ENCODE peak calls at places on chromosomes 3 and 15, in eight cellular contexts. One of them, this sample, is unnamed.

GRCh38 chr3:98901032-98901464 is 447 bp downstream of the DCBLD2 start:
- DNase-seq in AG04450: no peak
- DNase-seq in tibial artery: peak
- DNase-seq in lung microvascular endothelial cell: peak
- DNase-seq in foreskin keratinocyte: no peak
- DNase-seq in activated T-helper 1 cell treated with anti-CD3 and anti-CD28 coated beads, Interleukin-12 subunit alpha, Interleukin-12 subunit beta, Interleukin-2, Interleukin-4 antibody, amounts not matched to agents 30 ng/mL and 10 ng/mL and 1 ng/mL, durations not matched to agents 14 hours and 24 hours and 36 hours: no peak
- DNase-seq in non-pigmented ciliary epithelial cell: no peak
- DNase-seq in activated gamma-delta T cell: no peak
- DNase-seq in this sample: no peak

GRCh38 chr15:98878172-98878571 is 129.4 kb downstream of the PGPEP1L start:
- DNase-seq in AG04450: no peak
- DNase-seq in tibial artery: no peak
- DNase-seq in lung microvascular endothelial cell: no peak
- DNase-seq in foreskin keratinocyte: no peak
- DNase-seq in activated T-helper 1 cell treated with anti-CD3 and anti-CD28 coated beads, Interleukin-12 subunit alpha, Interleukin-12 subunit beta, Interleukin-2, Interleukin-4 antibody, amounts not matched to agents 30 ng/mL and 10 ng/mL and 1 ng/mL, durations not matched to agents 14 hours and 24 hours and 36 hours: no peak
- DNase-seq in non-pigmented ciliary epithelial cell: no peak
- DNase-seq in activated gamma-delta T cell: no peak
- DNase-seq in this sample: no peak

GRCh38 chr3:177476921-177477435 is 279.7 kb upstream of the TBL1XR1 start:
- DNase-seq in AG04450: no peak
- DNase-seq in tibial artery: no peak
- DNase-seq in lung microvascular endothelial cell: no peak
- DNase-seq in foreskin keratinocyte: peak
- DNase-seq in activated T-helper 1 cell treated with anti-CD3 and anti-CD28 coated beads, Interleukin-12 subunit alpha, Interleukin-12 subunit beta, Interleukin-2, Interleukin-4 antibody, amounts not matched to agents 30 ng/mL and 10 ng/mL and 1 ng/mL, durations not matched to agents 14 hours and 24 hours and 36 hours: no peak
- DNase-seq in non-pigmented ciliary epithelial cell: no peak
- DNase-seq in activated gamma-delta T cell: no peak
- DNase-seq in this sample: no peak

GRCh38 chr3:194089357-194090177 is 46.4 kb upstream of the HES1 start:
- DNase-seq in AG04450: peak
- DNase-seq in tibial artery: peak
- DNase-seq in lung microvascular endothelial cell: peak
- DNase-seq in foreskin keratinocyte: peak
- DNase-seq in activated T-helper 1 cell treated with anti-CD3 and anti-CD28 coated beads, Interleukin-12 subunit alpha, Interleukin-12 subunit beta, Interleukin-2, Interleukin-4 antibody, amounts not matched to agents 30 ng/mL and 10 ng/mL and 1 ng/mL, durations not matched to agents 14 hours and 24 hours and 36 hours: peak
- DNase-seq in non-pigmented ciliary epithelial cell: peak
- DNase-seq in activated gamma-delta T cell: no peak
- DNase-seq in this sample: peak

GRCh38 chr15:101063891-101064794 is 145.0 kb downstream of the LRRK1 start:
- DNase-seq in AG04450: no peak
- DNase-seq in tibial artery: peak
- DNase-seq in lung microvascular endothelial cell: no peak
- DNase-seq in foreskin keratinocyte: no peak
- DNase-seq in activated T-helper 1 cell treated with anti-CD3 and anti-CD28 coated beads, Interleukin-12 subunit alpha, Interleukin-12 subunit beta, Interleukin-2, Interleukin-4 antibody, amounts not matched to agents 30 ng/mL and 10 ng/mL and 1 ng/mL, durations not matched to agents 14 hours and 24 hours and 36 hours: no peak
- DNase-seq in non-pigmented ciliary epithelial cell: no peak
- DNase-seq in activated gamma-delta T cell: no peak
- DNase-seq in this sample: no peak

GRCh38 chr15:100263721-100264455 is 77.9 kb downstream of the ADAMTS17 start:
- DNase-seq in AG04450: no peak
- DNase-seq in tibial artery: no peak
- DNase-seq in lung microvascular endothelial cell: no peak
- DNase-seq in foreskin keratinocyte: no peak
- DNase-seq in activated T-helper 1 cell treated with anti-CD3 and anti-CD28 coated beads, Interleukin-12 subunit alpha, Interleukin-12 subunit beta, Interleukin-2, Interleukin-4 antibody, amounts not matched to agents 30 ng/mL and 10 ng/mL and 1 ng/mL, durations not matched to agents 14 hours and 24 hours and 36 hours: no peak
- DNase-seq in non-pigmented ciliary epithelial cell: no peak
- DNase-seq in activated gamma-delta T cell: no peak
- DNase-seq in this sample: no peak

GRCh38 chr3:98999675-99000074 is 98.2 kb upstream of the DCBLD2 start:
- DNase-seq in AG04450: no peak
- DNase-seq in tibial artery: no peak
- DNase-seq in lung microvascular endothelial cell: no peak
- DNase-seq in foreskin keratinocyte: no peak
- DNase-seq in activated T-helper 1 cell treated with anti-CD3 and anti-CD28 coated beads, Interleukin-12 subunit alpha, Interleukin-12 subunit beta, Interleukin-2, Interleukin-4 antibody, amounts not matched to agents 30 ng/mL and 10 ng/mL and 1 ng/mL, durations not matched to agents 14 hours and 24 hours and 36 hours: no peak
- DNase-seq in non-pigmented ciliary epithelial cell: no peak
- DNase-seq in activated gamma-delta T cell: no peak
- DNase-seq in this sample: no peak

GRCh38 chr3:125045965-125046364 is 9.8 kb downstream of the HEG1 start:
- DNase-seq in AG04450: no peak
- DNase-seq in tibial artery: no peak
- DNase-seq in lung microvascular endothelial cell: no peak
- DNase-seq in foreskin keratinocyte: no peak
- DNase-seq in activated T-helper 1 cell treated with anti-CD3 and anti-CD28 coated beads, Interleukin-12 subunit alpha, Interleukin-12 subunit beta, Interleukin-2, Interleukin-4 antibody, amounts not matched to agents 30 ng/mL and 10 ng/mL and 1 ng/mL, durations not matched to agents 14 hours and 24 hours and 36 hours: no peak
- DNase-seq in non-pigmented ciliary epithelial cell: no peak
- DNase-seq in activated gamma-delta T cell: no peak
- DNase-seq in this sample: peak

GRCh38 chr3:44013967-44014366 is 227.7 kb upstream of the TOPAZ1 start:
- DNase-seq in AG04450: no peak
- DNase-seq in tibial artery: no peak
- DNase-seq in lung microvascular endothelial cell: no peak
- DNase-seq in foreskin keratinocyte: no peak
- DNase-seq in activated T-helper 1 cell treated with anti-CD3 and anti-CD28 coated beads, Interleukin-12 subunit alpha, Interleukin-12 subunit beta, Interleukin-2, Interleukin-4 antibody, amounts not matched to agents 30 ng/mL and 10 ng/mL and 1 ng/mL, durations not matched to agents 14 hours and 24 hours and 36 hours: no peak
- DNase-seq in non-pigmented ciliary epithelial cell: no peak
- DNase-seq in activated gamma-delta T cell: no peak
- DNase-seq in this sample: no peak

GRCh38 chr15:67832031-67832551 is 6.8 kb downstream of the SKOR1 start:
- DNase-seq in AG04450: no peak
- DNase-seq in tibial artery: peak
- DNase-seq in lung microvascular endothelial cell: peak
- DNase-seq in foreskin keratinocyte: no peak
- DNase-seq in activated T-helper 1 cell treated with anti-CD3 and anti-CD28 coated beads, Interleukin-12 subunit alpha, Interleukin-12 subunit beta, Interleukin-2, Interleukin-4 antibody, amounts not matched to agents 30 ng/mL and 10 ng/mL and 1 ng/mL, durations not matched to agents 14 hours and 24 hours and 36 hours: no peak
- DNase-seq in non-pigmented ciliary epithelial cell: no peak
- DNase-seq in activated gamma-delta T cell: no peak
- DNase-seq in this sample: no peak

GRCh38 chr3:167814441-167814951 is 79.0 kb downstream of the SERPINI1 start:
- DNase-seq in AG04450: no peak
- DNase-seq in tibial artery: no peak
- DNase-seq in lung microvascular endothelial cell: peak
- DNase-seq in foreskin keratinocyte: no peak
- DNase-seq in activated T-helper 1 cell treated with anti-CD3 and anti-CD28 coated beads, Interleukin-12 subunit alpha, Interleukin-12 subunit beta, Interleukin-2, Interleukin-4 antibody, amounts not matched to agents 30 ng/mL and 10 ng/mL and 1 ng/mL, durations not matched to agents 14 hours and 24 hours and 36 hours: no peak
- DNase-seq in non-pigmented ciliary epithelial cell: no peak
- DNase-seq in activated gamma-delta T cell: no peak
- DNase-seq in this sample: no peak

GRCh38 chr15:45448066-45448510 is 69.7 kb upstream of the GATM start:
- DNase-seq in AG04450: no peak
- DNase-seq in tibial artery: no peak
- DNase-seq in lung microvascular endothelial cell: peak
- DNase-seq in foreskin keratinocyte: no peak
- DNase-seq in activated T-helper 1 cell treated with anti-CD3 and anti-CD28 coated beads, Interleukin-12 subunit alpha, Interleukin-12 subunit beta, Interleukin-2, Interleukin-4 antibody, amounts not matched to agents 30 ng/mL and 10 ng/mL and 1 ng/mL, durations not matched to agents 14 hours and 24 hours and 36 hours: no peak
- DNase-seq in non-pigmented ciliary epithelial cell: no peak
- DNase-seq in activated gamma-delta T cell: no peak
- DNase-seq in this sample: no peak

GRCh38 chr15:78927077-78927790 is 17.6 kb downstream of the CTSH start:
- DNase-seq in AG04450: no peak
- DNase-seq in tibial artery: no peak
- DNase-seq in lung microvascular endothelial cell: no peak
- DNase-seq in foreskin keratinocyte: no peak
- DNase-seq in activated T-helper 1 cell treated with anti-CD3 and anti-CD28 coated beads, Interleukin-12 subunit alpha, Interleukin-12 subunit beta, Interleukin-2, Interleukin-4 antibody, amounts not matched to agents 30 ng/mL and 10 ng/mL and 1 ng/mL, durations not matched to agents 14 hours and 24 hours and 36 hours: no peak
- DNase-seq in non-pigmented ciliary epithelial cell: no peak
- DNase-seq in activated gamma-delta T cell: no peak
- DNase-seq in this sample: no peak

GRCh38 chr15:51706347-51706746 is 25.0 kb downstream of the SCG3 start:
- DNase-seq in AG04450: no peak
- DNase-seq in tibial artery: no peak
- DNase-seq in lung microvascular endothelial cell: no peak
- DNase-seq in foreskin keratinocyte: no peak
- DNase-seq in activated T-helper 1 cell treated with anti-CD3 and anti-CD28 coated beads, Interleukin-12 subunit alpha, Interleukin-12 subunit beta, Interleukin-2, Interleukin-4 antibody, amounts not matched to agents 30 ng/mL and 10 ng/mL and 1 ng/mL, durations not matched to agents 14 hours and 24 hours and 36 hours: no peak
- DNase-seq in non-pigmented ciliary epithelial cell: no peak
- DNase-seq in activated gamma-delta T cell: no peak
- DNase-seq in this sample: no peak

GRCh38 chr3:158718490-158719170 is 13.6 kb downstream of the RARRES1 start:
- DNase-seq in AG04450: peak
- DNase-seq in tibial artery: no peak
- DNase-seq in lung microvascular endothelial cell: peak
- DNase-seq in foreskin keratinocyte: no peak
- DNase-seq in activated T-helper 1 cell treated with anti-CD3 and anti-CD28 coated beads, Interleukin-12 subunit alpha, Interleukin-12 subunit beta, Interleukin-2, Interleukin-4 antibody, amounts not matched to agents 30 ng/mL and 10 ng/mL and 1 ng/mL, durations not matched to agents 14 hours and 24 hours and 36 hours: no peak
- DNase-seq in non-pigmented ciliary epithelial cell: peak
- DNase-seq in activated gamma-delta T cell: no peak
- DNase-seq in this sample: no peak

GRCh38 chr3:105788548-105789036 is 80.2 kb downstream of the CBLB start:
- DNase-seq in AG04450: no peak
- DNase-seq in tibial artery: no peak
- DNase-seq in lung microvascular endothelial cell: no peak
- DNase-seq in foreskin keratinocyte: no peak
- DNase-seq in activated T-helper 1 cell treated with anti-CD3 and anti-CD28 coated beads, Interleukin-12 subunit alpha, Interleukin-12 subunit beta, Interleukin-2, Interleukin-4 antibody, amounts not matched to agents 30 ng/mL and 10 ng/mL and 1 ng/mL, durations not matched to agents 14 hours and 24 hours and 36 hours: no peak
- DNase-seq in non-pigmented ciliary epithelial cell: no peak
- DNase-seq in activated gamma-delta T cell: no peak
- DNase-seq in this sample: no peak

GRCh38 chr3:158765518-158766205 is 33.4 kb upstream of the RARRES1 start:
- DNase-seq in AG04450: no peak
- DNase-seq in tibial artery: no peak
- DNase-seq in lung microvascular endothelial cell: no peak
- DNase-seq in foreskin keratinocyte: no peak
- DNase-seq in activated T-helper 1 cell treated with anti-CD3 and anti-CD28 coated beads, Interleukin-12 subunit alpha, Interleukin-12 subunit beta, Interleukin-2, Interleukin-4 antibody, amounts not matched to agents 30 ng/mL and 10 ng/mL and 1 ng/mL, durations not matched to agents 14 hours and 24 hours and 36 hours: no peak
- DNase-seq in non-pigmented ciliary epithelial cell: no peak
- DNase-seq in activated gamma-delta T cell: no peak
- DNase-seq in this sample: no peak

GRCh38 chr3:178439504-178439903 is 96.7 kb upstream of the KCNMB2 start:
- DNase-seq in AG04450: peak
- DNase-seq in tibial artery: no peak
- DNase-seq in lung microvascular endothelial cell: peak
- DNase-seq in foreskin keratinocyte: no peak
- DNase-seq in activated T-helper 1 cell treated with anti-CD3 and anti-CD28 coated beads, Interleukin-12 subunit alpha, Interleukin-12 subunit beta, Interleukin-2, Interleukin-4 antibody, amounts not matched to agents 30 ng/mL and 10 ng/mL and 1 ng/mL, durations not matched to agents 14 hours and 24 hours and 36 hours: no peak
- DNase-seq in non-pigmented ciliary epithelial cell: no peak
- DNase-seq in activated gamma-delta T cell: no peak
- DNase-seq in this sample: no peak

GRCh38 chr3:172060234-172060633 is 20.9 kb downstream of the FNDC3B start:
- DNase-seq in AG04450: no peak
- DNase-seq in tibial artery: no peak
- DNase-seq in lung microvascular endothelial cell: no peak
- DNase-seq in foreskin keratinocyte: no peak
- DNase-seq in activated T-helper 1 cell treated with anti-CD3 and anti-CD28 coated beads, Interleukin-12 subunit alpha, Interleukin-12 subunit beta, Interleukin-2, Interleukin-4 antibody, amounts not matched to agents 30 ng/mL and 10 ng/mL and 1 ng/mL, durations not matched to agents 14 hours and 24 hours and 36 hours: no peak
- DNase-seq in non-pigmented ciliary epithelial cell: no peak
- DNase-seq in activated gamma-delta T cell: no peak
- DNase-seq in this sample: no peak

GRCh38 chr15:20294651-20295237 is 246.9 kb downstream of the GOLGA6L6 start:
- DNase-seq in AG04450: no peak
- DNase-seq in tibial artery: no peak
- DNase-seq in lung microvascular endothelial cell: no peak
- DNase-seq in foreskin keratinocyte: no peak
- DNase-seq in activated T-helper 1 cell treated with anti-CD3 and anti-CD28 coated beads, Interleukin-12 subunit alpha, Interleukin-12 subunit beta, Interleukin-2, Interleukin-4 antibody, amounts not matched to agents 30 ng/mL and 10 ng/mL and 1 ng/mL, durations not matched to agents 14 hours and 24 hours and 36 hours: no peak
- DNase-seq in non-pigmented ciliary epithelial cell: no peak
- DNase-seq in activated gamma-delta T cell: no peak
- DNase-seq in this sample: no peak

GRCh38 chr3:135779024-135779423 is 186.5 kb upstream of the PPP2R3A start:
- DNase-seq in AG04450: no peak
- DNase-seq in tibial artery: no peak
- DNase-seq in lung microvascular endothelial cell: no peak
- DNase-seq in foreskin keratinocyte: no peak
- DNase-seq in activated T-helper 1 cell treated with anti-CD3 and anti-CD28 coated beads, Interleukin-12 subunit alpha, Interleukin-12 subunit beta, Interleukin-2, Interleukin-4 antibody, amounts not matched to agents 30 ng/mL and 10 ng/mL and 1 ng/mL, durations not matched to agents 14 hours and 24 hours and 36 hours: no peak
- DNase-seq in non-pigmented ciliary epithelial cell: no peak
- DNase-seq in activated gamma-delta T cell: no peak
- DNase-seq in this sample: no peak

GRCh38 chr3:12644297-12644937 is 19.5 kb downstream of the RAF1 start:
- DNase-seq in AG04450: no peak
- DNase-seq in tibial artery: no peak
- DNase-seq in lung microvascular endothelial cell: no peak
- DNase-seq in foreskin keratinocyte: no peak
- DNase-seq in activated T-helper 1 cell treated with anti-CD3 and anti-CD28 coated beads, Interleukin-12 subunit alpha, Interleukin-12 subunit beta, Interleukin-2, Interleukin-4 antibody, amounts not matched to agents 30 ng/mL and 10 ng/mL and 1 ng/mL, durations not matched to agents 14 hours and 24 hours and 36 hours: no peak
- DNase-seq in non-pigmented ciliary epithelial cell: no peak
- DNase-seq in activated gamma-delta T cell: no peak
- DNase-seq in this sample: no peak

GRCh38 chr3:152173627-152174026 is 95.1 kb upstream of the MBNL1 start:
- DNase-seq in AG04450: no peak
- DNase-seq in tibial artery: no peak
- DNase-seq in lung microvascular endothelial cell: no peak
- DNase-seq in foreskin keratinocyte: no peak
- DNase-seq in activated T-helper 1 cell treated with anti-CD3 and anti-CD28 coated beads, Interleukin-12 subunit alpha, Interleukin-12 subunit beta, Interleukin-2, Interleukin-4 antibody, amounts not matched to agents 30 ng/mL and 10 ng/mL and 1 ng/mL, durations not matched to agents 14 hours and 24 hours and 36 hours: no peak
- DNase-seq in non-pigmented ciliary epithelial cell: no peak
- DNase-seq in activated gamma-delta T cell: no peak
- DNase-seq in this sample: no peak

GRCh38 chr3:10474847-10475246 is 30.5 kb downstream of the ATP2B2 start:
- DNase-seq in AG04450: no peak
- DNase-seq in tibial artery: no peak
- DNase-seq in lung microvascular endothelial cell: no peak
- DNase-seq in foreskin keratinocyte: no peak
- DNase-seq in activated T-helper 1 cell treated with anti-CD3 and anti-CD28 coated beads, Interleukin-12 subunit alpha, Interleukin-12 subunit beta, Interleukin-2, Interleukin-4 antibody, amounts not matched to agents 30 ng/mL and 10 ng/mL and 1 ng/mL, durations not matched to agents 14 hours and 24 hours and 36 hours: no peak
- DNase-seq in non-pigmented ciliary epithelial cell: no peak
- DNase-seq in activated gamma-delta T cell: no peak
- DNase-seq in this sample: no peak

GRCh38 chr15:50225897-50226296 is 39.6 kb downstream of the HDC start:
- DNase-seq in AG04450: no peak
- DNase-seq in tibial artery: no peak
- DNase-seq in lung microvascular endothelial cell: no peak
- DNase-seq in foreskin keratinocyte: no peak
- DNase-seq in activated T-helper 1 cell treated with anti-CD3 and anti-CD28 coated beads, Interleukin-12 subunit alpha, Interleukin-12 subunit beta, Interleukin-2, Interleukin-4 antibody, amounts not matched to agents 30 ng/mL and 10 ng/mL and 1 ng/mL, durations not matched to agents 14 hours and 24 hours and 36 hours: no peak
- DNase-seq in non-pigmented ciliary epithelial cell: no peak
- DNase-seq in activated gamma-delta T cell: no peak
- DNase-seq in this sample: no peak

GRCh38 chr15:80242132-80242769 is 9.8 kb downstream of the CTXND1 start:
- DNase-seq in AG04450: no peak
- DNase-seq in tibial artery: no peak
- DNase-seq in lung microvascular endothelial cell: peak
- DNase-seq in foreskin keratinocyte: no peak
- DNase-seq in activated T-helper 1 cell treated with anti-CD3 and anti-CD28 coated beads, Interleukin-12 subunit alpha, Interleukin-12 subunit beta, Interleukin-2, Interleukin-4 antibody, amounts not matched to agents 30 ng/mL and 10 ng/mL and 1 ng/mL, durations not matched to agents 14 hours and 24 hours and 36 hours: no peak
- DNase-seq in non-pigmented ciliary epithelial cell: no peak
- DNase-seq in activated gamma-delta T cell: no peak
- DNase-seq in this sample: no peak

GRCh38 chr3:147930417-147930816 is 521.3 kb downstream of the ZIC1 start:
- DNase-seq in AG04450: no peak
- DNase-seq in tibial artery: no peak
- DNase-seq in lung microvascular endothelial cell: no peak
- DNase-seq in foreskin keratinocyte: no peak
- DNase-seq in activated T-helper 1 cell treated with anti-CD3 and anti-CD28 coated beads, Interleukin-12 subunit alpha, Interleukin-12 subunit beta, Interleukin-2, Interleukin-4 antibody, amounts not matched to agents 30 ng/mL and 10 ng/mL and 1 ng/mL, durations not matched to agents 14 hours and 24 hours and 36 hours: no peak
- DNase-seq in non-pigmented ciliary epithelial cell: peak
- DNase-seq in activated gamma-delta T cell: no peak
- DNase-seq in this sample: no peak

GRCh38 chr15:68493629-68494028 is 61.7 kb upstream of the ITGA11 start:
- DNase-seq in AG04450: no peak
- DNase-seq in tibial artery: no peak
- DNase-seq in lung microvascular endothelial cell: no peak
- DNase-seq in foreskin keratinocyte: no peak
- DNase-seq in activated T-helper 1 cell treated with anti-CD3 and anti-CD28 coated beads, Interleukin-12 subunit alpha, Interleukin-12 subunit beta, Interleukin-2, Interleukin-4 antibody, amounts not matched to agents 30 ng/mL and 10 ng/mL and 1 ng/mL, durations not matched to agents 14 hours and 24 hours and 36 hours: no peak
- DNase-seq in non-pigmented ciliary epithelial cell: no peak
- DNase-seq in activated gamma-delta T cell: no peak
- DNase-seq in this sample: no peak

GRCh38 chr3:88105325-88105724 is 44.4 kb upstream of the C3orf38 start:
- DNase-seq in AG04450: no peak
- DNase-seq in tibial artery: no peak
- DNase-seq in lung microvascular endothelial cell: peak
- DNase-seq in foreskin keratinocyte: no peak
- DNase-seq in activated T-helper 1 cell treated with anti-CD3 and anti-CD28 coated beads, Interleukin-12 subunit alpha, Interleukin-12 subunit beta, Interleukin-2, Interleukin-4 antibody, amounts not matched to agents 30 ng/mL and 10 ng/mL and 1 ng/mL, durations not matched to agents 14 hours and 24 hours and 36 hours: no peak
- DNase-seq in non-pigmented ciliary epithelial cell: peak
- DNase-seq in activated gamma-delta T cell: no peak
- DNase-seq in this sample: no peak

GRCh38 chr3:13886593-13887129 is 6.8 kb upstream of the WNT7A start:
- DNase-seq in AG04450: no peak
- DNase-seq in tibial artery: peak
- DNase-seq in lung microvascular endothelial cell: no peak
- DNase-seq in foreskin keratinocyte: no peak
- DNase-seq in activated T-helper 1 cell treated with anti-CD3 and anti-CD28 coated beads, Interleukin-12 subunit alpha, Interleukin-12 subunit beta, Interleukin-2, Interleukin-4 antibody, amounts not matched to agents 30 ng/mL and 10 ng/mL and 1 ng/mL, durations not matched to agents 14 hours and 24 hours and 36 hours: no peak
- DNase-seq in non-pigmented ciliary epithelial cell: no peak
- DNase-seq in activated gamma-delta T cell: no peak
- DNase-seq in this sample: no peak

GRCh38 chr3:13022348-13023250 is 50.6 kb downstream of the IQSEC1 start:
- DNase-seq in AG04450: peak
- DNase-seq in tibial artery: peak
- DNase-seq in lung microvascular endothelial cell: peak
- DNase-seq in foreskin keratinocyte: no peak
- DNase-seq in activated T-helper 1 cell treated with anti-CD3 and anti-CD28 coated beads, Interleukin-12 subunit alpha, Interleukin-12 subunit beta, Interleukin-2, Interleukin-4 antibody, amounts not matched to agents 30 ng/mL and 10 ng/mL and 1 ng/mL, durations not matched to agents 14 hours and 24 hours and 36 hours: no peak
- DNase-seq in non-pigmented ciliary epithelial cell: no peak
- DNase-seq in activated gamma-delta T cell: no peak
- DNase-seq in this sample: no peak

GRCh38 chr15:70063284-70063991 is 34.3 kb downstream of the TLE3 start:
- DNase-seq in AG04450: no peak
- DNase-seq in tibial artery: peak
- DNase-seq in lung microvascular endothelial cell: no peak
- DNase-seq in foreskin keratinocyte: no peak
- DNase-seq in activated T-helper 1 cell treated with anti-CD3 and anti-CD28 coated beads, Interleukin-12 subunit alpha, Interleukin-12 subunit beta, Interleukin-2, Interleukin-4 antibody, amounts not matched to agents 30 ng/mL and 10 ng/mL and 1 ng/mL, durations not matched to agents 14 hours and 24 hours and 36 hours: no peak
- DNase-seq in non-pigmented ciliary epithelial cell: no peak
- DNase-seq in activated gamma-delta T cell: no peak
- DNase-seq in this sample: no peak

GRCh38 chr3:108022316-108023150 is 68.3 kb downstream of the CD47 start:
- DNase-seq in AG04450: no peak
- DNase-seq in tibial artery: no peak
- DNase-seq in lung microvascular endothelial cell: no peak
- DNase-seq in foreskin keratinocyte: no peak
- DNase-seq in activated T-helper 1 cell treated with anti-CD3 and anti-CD28 coated beads, Interleukin-12 subunit alpha, Interleukin-12 subunit beta, Interleukin-2, Interleukin-4 antibody, amounts not matched to agents 30 ng/mL and 10 ng/mL and 1 ng/mL, durations not matched to agents 14 hours and 24 hours and 36 hours: no peak
- DNase-seq in non-pigmented ciliary epithelial cell: no peak
- DNase-seq in activated gamma-delta T cell: no peak
- DNase-seq in this sample: no peak

GRCh38 chr15:76986743-76987142 is 8.2 kb upstream of the PSTPIP1 start:
- DNase-seq in AG04450: no peak
- DNase-seq in tibial artery: no peak
- DNase-seq in lung microvascular endothelial cell: no peak
- DNase-seq in foreskin keratinocyte: no peak
- DNase-seq in activated T-helper 1 cell treated with anti-CD3 and anti-CD28 coated beads, Interleukin-12 subunit alpha, Interleukin-12 subunit beta, Interleukin-2, Interleukin-4 antibody, amounts not matched to agents 30 ng/mL and 10 ng/mL and 1 ng/mL, durations not matched to agents 14 hours and 24 hours and 36 hours: no peak
- DNase-seq in non-pigmented ciliary epithelial cell: no peak
- DNase-seq in activated gamma-delta T cell: no peak
- DNase-seq in this sample: no peak

This sample was measured in 8988T.